ENCODE peak calls at places on chromosomes 2 and 18, in eight cellular contexts. L, Y, C, E, R, T, X and Z are unnamed samples.

GRCh38 chr2:71453404-71454220 is at the start of gene DYSF:
- DNase-seq in R (no peak), E (no peak), C (peak), T (peak), Y (peak), L (peak), X (peak), Z (no peak)

GRCh38 chr2:231670892-231671616 is 37.3 kb upstream of the PTMA start:
- DNase-seq in L (no peak), T (no peak), E (no peak), Y (no peak), C (no peak), X (no peak), R (no peak), Z (no peak)

GRCh38 chr2:43985359-43985758 is 10.4 kb downstream of the LRPPRC start:
- DNase-seq in E (no peak), T (no peak), R (no peak), Y (no peak), X (no peak), L (no peak), C (no peak), Z (no peak)

GRCh38 chr2:230602562-230603230 is 109.9 kb upstream of the CAB39 start:
- DNase-seq in L (no peak), C (peak), Y (no peak), X (no peak), R (no peak), E (no peak), T (no peak), Z (no peak)

GRCh38 chr18:77448046-77448445 is 198.4 kb downstream of the GALR1 start:
- DNase-seq in E (no peak), Y (no peak), C (no peak), X (no peak), R (no peak), L (no peak), T (no peak), Z (no peak)

GRCh38 chr18:45874501-45875184 is 49.2 kb downstream of the SIGLEC15 start:
- DNase-seq in E (no peak), X (no peak), Y (no peak), T (peak), L (no peak), R (no peak), C (peak), Z (no peak)

GRCh38 chr2:220053919-220054318 is 426.5 kb downstream of the SLC4A3 start:
- DNase-seq in T (no peak), E (no peak), L (no peak), X (no peak), C (no peak), Y (no peak), R (no peak), Z (no peak)

GRCh38 chr2:95384854-95385569 is 17.5 kb upstream of the FAHD2A start:
- DNase-seq in Y (peak), R (no peak), E (no peak), C (no peak), L (no peak), X (no peak), T (no peak), Z (no peak)

GRCh38 chr2:190637331-190637734 is 11.6 kb upstream of the NAB1 start:
- DNase-seq in X (no peak), E (no peak), Y (no peak), L (no peak), R (no peak), C (no peak), T (peak), Z (no peak)

GRCh38 chr2:235839226-235839625 is 329.0 kb downstream of the GBX2 start:
- DNase-seq in R (no peak), X (no peak), C (no peak), T (no peak), E (no peak), L (no peak), Y (no peak), Z (no peak)

GRCh38 chr2:218003265-218003950 is 613 bp upstream of the TNS1 start:
- DNase-seq in E (no peak), X (no peak), T (peak), R (peak), L (no peak), C (no peak), Y (peak), Z (no peak)

GRCh38 chr2:47653909-47654789 is 128.8 kb upstream of the MSH6 start:
- DNase-seq in C (no peak), R (no peak), E (no peak), X (no peak), L (no peak), Y (no peak), T (peak), Z (peak)
- TF ChIP-seq CTCF in C (no peak), R (peak), E (peak), X (no peak), L (no peak), Y (peak), T (peak), Z (peak)

GRCh38 chr2:1743396-1744150 is 742 bp downstream of the PXDN start:
- DNase-seq in Y (no peak), L (no peak), R (no peak), C (peak), X (no peak), E (no peak), T (peak), Z (peak)

GRCh38 chr2:1741851-1742250 is 2.5 kb downstream of the PXDN start:
- DNase-seq in L (no peak), R (no peak), C (no peak), Y (no peak), X (no peak), E (no peak), T (no peak), Z (no peak)

GRCh38 chr2:1744151-1744445 is 217 bp downstream of the PXDN start:
- DNase-seq in R (no peak), Y (no peak), E (no peak), T (no peak), L (no peak), C (no peak), X (no peak), Z (peak)

GRCh38 chr2:1742300-1742679 is 2.0 kb downstream of the PXDN start:
- DNase-seq in Y (no peak), X (no peak), R (no peak), T (peak), C (no peak), L (no peak), E (no peak), Z (no peak)

DNA sequence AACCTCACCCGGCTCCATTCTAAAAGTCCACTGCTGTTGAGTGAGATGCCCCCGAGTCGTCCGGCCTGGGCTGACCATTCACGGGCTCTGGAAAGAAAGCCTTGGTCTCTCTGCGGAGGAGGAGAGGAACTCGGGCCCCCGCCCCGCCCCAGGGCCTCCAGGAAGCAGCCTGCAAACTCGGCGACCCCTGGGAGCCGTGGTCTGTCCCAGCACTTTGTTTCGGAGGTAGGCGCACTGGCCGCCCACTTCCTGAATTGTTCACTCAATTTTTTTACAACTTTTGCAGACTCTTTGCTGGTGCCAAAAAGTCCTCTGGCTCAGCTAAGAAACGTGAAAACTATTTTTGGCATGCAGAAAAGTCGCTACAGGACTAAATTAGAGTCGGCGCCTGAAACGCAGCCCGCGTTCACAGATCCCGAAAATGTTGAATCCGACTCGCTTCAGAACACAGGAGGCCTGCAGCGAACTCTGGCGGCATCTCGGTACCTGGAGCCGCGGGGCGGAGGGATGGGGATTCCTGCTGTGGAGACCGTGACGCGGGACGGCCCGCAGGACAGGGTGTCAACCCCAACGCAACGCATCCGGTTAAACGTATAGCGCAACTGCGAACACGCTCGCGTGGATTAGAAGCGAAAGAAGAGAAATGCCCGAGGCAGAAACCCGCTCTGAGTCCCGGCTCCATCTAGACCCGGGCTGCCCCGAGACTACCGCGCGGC is 1.5 kb downstream of the PXDN start:
- DNase-seq in T (peak), Y (peak), R (peak), E (no peak), X (peak), C (peak), L (peak), Z (peak)
- TF ChIP-seq CTCF in T (peak), Y (peak), R (peak), E (peak), X (peak), C (no peak), L (peak), Z (peak)

DNA sequence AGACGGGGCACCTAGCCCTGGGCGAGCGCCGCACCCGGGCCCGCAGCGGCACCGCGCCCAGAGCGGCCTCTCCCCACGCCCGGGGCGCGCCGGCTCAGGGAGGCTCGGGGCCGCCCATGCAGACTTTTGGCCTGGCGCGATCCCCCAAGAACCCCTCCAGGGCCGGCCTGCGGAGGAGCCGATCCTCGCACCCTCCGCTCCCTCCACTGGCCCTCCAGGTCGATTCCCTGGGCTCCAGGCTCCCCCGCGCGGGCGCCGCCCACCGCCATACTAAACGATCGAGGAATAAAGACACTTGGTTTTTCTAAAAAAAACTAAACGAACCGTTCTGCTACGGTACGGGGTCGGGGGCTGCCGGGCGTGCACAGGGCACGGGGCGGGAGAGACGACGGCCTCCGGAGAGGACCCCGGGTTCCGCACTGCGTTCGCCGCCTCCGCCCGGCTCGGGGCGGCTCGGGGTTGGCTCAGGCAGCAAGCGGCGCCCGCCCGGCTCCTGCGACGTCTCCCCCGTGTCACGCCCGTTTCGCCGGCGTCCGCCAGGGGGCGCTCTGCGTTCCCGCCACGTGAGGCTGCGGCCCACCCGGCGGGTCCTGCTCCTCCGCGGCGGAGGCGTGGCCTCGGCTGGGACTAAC is 366 bp upstream of the KHK start:
- DNase-seq in C (peak), E (peak), L (peak), Y (peak), R (peak), T (peak), X (peak), Z (peak)
- TF ChIP-seq CTCF in C (peak), E (peak), L (peak), Y (peak), R (peak), T (peak), X (peak), Z (peak)

GRCh38 chr18:5286525-5286924 is 9.0 kb downstream of the ZBTB14 start:
- DNase-seq in L (no peak), C (no peak), R (no peak), X (no peak), T (no peak), E (no peak), Y (no peak), Z (no peak)

GRCh38 chr18:5282770-5283169 is 12.8 kb downstream of the ZBTB14 start:
- DNase-seq in X (no peak), R (no peak), Y (no peak), T (no peak), C (peak), E (no peak), L (no peak), Z (no peak)

GRCh38 chr18:5285326-5285725 is 10.2 kb downstream of the ZBTB14 start:
- DNase-seq in L (no peak), E (no peak), R (no peak), C (no peak), T (no peak), Y (no peak), X (no peak), Z (no peak)

GRCh38 chr18:5287854-5288253 is 7.7 kb downstream of the ZBTB14 start:
- DNase-seq in E (no peak), R (no peak), Y (no peak), L (no peak), T (no peak), X (no peak), C (no peak), Z (no peak)

DNA sequence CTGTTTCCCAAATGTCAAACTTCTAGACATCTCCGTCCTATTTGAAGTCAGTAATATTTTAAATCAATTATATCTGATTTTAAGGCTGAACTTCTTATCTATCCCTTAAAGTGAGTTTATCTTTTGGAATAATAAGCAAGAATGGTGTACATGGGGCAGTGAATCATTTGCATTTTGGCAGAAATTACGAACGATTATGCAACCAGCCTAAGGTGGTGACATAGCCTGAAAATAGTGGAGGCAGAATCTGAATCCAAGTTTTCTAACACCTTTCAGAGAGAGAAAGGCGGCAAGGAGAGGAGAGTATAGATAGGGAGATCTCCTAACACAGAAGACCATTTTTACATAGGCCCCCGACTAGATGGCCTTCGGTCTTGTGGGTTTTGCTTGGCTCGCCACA is 10.7 kb downstream of the ZBTB14 start:
- DNase-seq in E (no peak), L (no peak), T (peak), C (no peak), Y (no peak), X (no peak), R (no peak), Z (no peak)
- TF ChIP-seq CTCF in E (no peak), L (no peak), T (no peak), C (no peak), Y (no peak), X (no peak), R (no peak), Z (no peak)

DNA sequence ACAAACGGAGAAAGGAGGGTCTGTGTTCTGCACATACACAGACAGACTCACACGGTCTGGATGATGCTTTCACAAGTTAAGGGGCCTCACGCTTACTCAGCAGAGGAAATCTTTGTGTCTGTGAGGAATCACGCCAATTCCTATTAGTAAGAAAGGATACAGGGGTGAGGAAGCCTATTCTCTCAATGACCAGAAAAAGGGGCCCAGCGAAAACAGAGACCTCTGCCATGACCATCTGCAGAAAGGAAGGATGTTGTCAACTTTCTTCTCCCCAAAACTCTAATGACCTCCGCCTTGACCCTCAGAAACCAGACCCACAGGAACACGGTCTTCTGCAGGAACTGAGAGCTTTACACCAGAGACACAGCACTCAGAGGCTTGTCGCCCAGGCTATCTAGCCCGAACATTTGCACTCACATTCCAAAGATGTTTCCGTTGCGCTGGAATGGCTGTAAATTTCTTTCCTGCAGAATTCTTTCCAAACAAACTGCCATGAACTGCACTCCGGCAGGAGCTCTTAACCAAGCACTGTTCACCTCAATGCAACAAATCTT is 186.3 kb downstream of the TCF4 start:
- DNase-seq in R (no peak), E (peak), L (no peak), T (peak), X (no peak), C (no peak), Y (no peak), Z (peak)
- TF ChIP-seq CTCF in R (no peak), E (no peak), L (no peak), T (no peak), X (no peak), C (no peak), Y (no peak), Z (no peak)